ENCODE peak calls at places on chromosomes 6 and 20, in eight cellular contexts. One of them, this sample, is unnamed.

GRCh38 chr6:3165631-3166534 is 8.5 kb upstream of the TUBB2A start:
- DNase-seq in A549: no peak
- DNase-seq in SK-N-SH: no peak
- DNase-seq in HepG2: peak
- DNase-seq in transverse colon: no peak
- DNase-seq in K562: no peak
- DNase-seq in H1: no peak
- DNase-seq in stomach: no peak
- DNase-seq in this sample: no peak

GRCh38 chr6:163416380-163416629 is 1.8 kb downstream of the QKI start:
- DNase-seq in A549: no peak
- DNase-seq in SK-N-SH: no peak
- DNase-seq in HepG2: no peak
- DNase-seq in transverse colon: no peak
- DNase-seq in K562: no peak
- DNase-seq in H1: no peak
- DNase-seq in stomach: no peak
- DNase-seq in this sample: no peak

GRCh38 chr20:9068896-9069663 is at the start of gene PLCB4:
- DNase-seq in A549: peak
- DNase-seq in SK-N-SH: peak
- DNase-seq in HepG2: no peak
- DNase-seq in transverse colon: peak
- DNase-seq in K562: peak
- DNase-seq in H1: peak
- DNase-seq in stomach: peak
- DNase-seq in this sample: no peak

GRCh38 chr20:51732454-51732791 is 35.8 kb downstream of the ATP9A start:
- DNase-seq in A549: no peak
- DNase-seq in SK-N-SH: no peak
- DNase-seq in HepG2: no peak
- DNase-seq in transverse colon: no peak
- DNase-seq in K562: no peak
- DNase-seq in H1: no peak
- DNase-seq in stomach: no peak
- DNase-seq in this sample: peak

GRCh38 chr20:1396702-1397101 is 3.8 kb upstream of the FKBP1A start:
- DNase-seq in A549: no peak
- DNase-seq in SK-N-SH: no peak
- DNase-seq in HepG2: no peak
- DNase-seq in transverse colon: no peak
- DNase-seq in K562: no peak
- DNase-seq in H1: no peak
- DNase-seq in stomach: no peak
- DNase-seq in this sample: no peak

GRCh38 chr6:158640519-158640918 is 4.0 kb downstream of the DYNLT1 start:
- DNase-seq in A549: no peak
- DNase-seq in SK-N-SH: no peak
- DNase-seq in HepG2: no peak
- DNase-seq in transverse colon: no peak
- DNase-seq in K562: no peak
- DNase-seq in H1: peak
- DNase-seq in stomach: peak
- DNase-seq in this sample: no peak

GRCh38 chr6:144145546-144145945 is 4.8 kb upstream of the STX11 start:
- DNase-seq in A549: no peak
- DNase-seq in SK-N-SH: no peak
- DNase-seq in HepG2: no peak
- DNase-seq in transverse colon: no peak
- DNase-seq in K562: no peak
- DNase-seq in H1: no peak
- DNase-seq in stomach: no peak
- DNase-seq in this sample: no peak

GRCh38 chr20:5720696-5721095 is 29.5 kb upstream of the SHLD1 start:
- DNase-seq in A549: no peak
- DNase-seq in SK-N-SH: no peak
- DNase-seq in HepG2: no peak
- DNase-seq in transverse colon: no peak
- DNase-seq in K562: no peak
- DNase-seq in H1: no peak
- DNase-seq in stomach: no peak
- DNase-seq in this sample: no peak

GRCh38 chr20:1661542-1662299 is 4.1 kb upstream of the SIRPG start:
- DNase-seq in A549: no peak
- DNase-seq in SK-N-SH: no peak
- DNase-seq in HepG2: no peak
- DNase-seq in transverse colon: no peak
- DNase-seq in K562: no peak
- DNase-seq in H1: no peak
- DNase-seq in stomach: no peak
- DNase-seq in this sample: no peak

GRCh38 chr6:52384145-52384766 is 22.3 kb downstream of the PAQR8 start:
- DNase-seq in A549: no peak
- DNase-seq in SK-N-SH: no peak
- DNase-seq in HepG2: no peak
- DNase-seq in transverse colon: peak
- DNase-seq in K562: no peak
- DNase-seq in H1: no peak
- DNase-seq in stomach: no peak
- DNase-seq in this sample: no peak

DNA sequence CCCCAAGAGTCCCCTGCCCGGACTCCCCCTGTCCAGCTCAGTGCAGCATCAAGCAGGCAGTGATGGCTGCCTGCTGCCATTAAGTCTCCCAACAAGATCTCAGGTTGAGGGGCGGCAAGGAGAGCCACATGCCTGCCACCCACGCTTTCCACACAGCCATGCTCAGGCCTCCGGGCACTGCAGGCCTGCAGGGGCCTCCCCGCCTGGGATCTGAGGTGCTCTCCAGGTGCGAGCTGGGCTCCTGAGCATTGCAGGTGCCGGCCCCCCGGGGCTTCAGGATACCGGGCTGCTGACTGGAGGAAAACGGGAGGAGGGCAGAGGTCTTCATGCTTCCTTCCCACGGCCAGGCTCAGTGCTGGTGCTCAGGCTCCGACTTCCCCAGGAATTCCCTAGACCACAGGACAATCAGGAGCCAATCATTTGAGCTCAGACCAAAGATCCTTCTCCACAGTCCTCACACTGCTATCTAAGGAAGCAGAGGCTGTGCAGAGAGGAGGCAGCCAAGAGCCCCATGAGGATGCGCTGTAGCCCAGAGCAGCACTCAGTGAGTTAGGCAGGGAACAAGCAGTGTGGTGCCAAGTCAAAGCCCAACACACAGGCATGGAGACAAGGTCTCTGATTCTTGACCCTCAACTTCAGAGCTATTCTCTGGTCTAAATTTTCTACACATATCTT is 52.7 kb downstream of the PYGB start:
- DNase-seq in A549: no peak
- DNase-seq in SK-N-SH: no peak
- DNase-seq in HepG2: no peak
- DNase-seq in transverse colon: no peak
- DNase-seq in K562: no peak
- DNase-seq in H1: no peak
- DNase-seq in stomach: no peak
- DNase-seq in this sample: no peak
- TF ChIP-seq CTCF in A549: no peak
- TF ChIP-seq CTCF in SK-N-SH: no peak
- TF ChIP-seq CTCF in HepG2: no peak
- TF ChIP-seq CTCF in transverse colon: no peak
- TF ChIP-seq CTCF in K562: no peak
- TF ChIP-seq CTCF in H1: no peak
- TF ChIP-seq CTCF in stomach: no peak
- TF ChIP-seq CTCF in this sample: no peak

GRCh38 chr20:17749979-17750721 is 50.4 kb downstream of the BANF2 start:
- DNase-seq in A549: no peak
- DNase-seq in SK-N-SH: no peak
- DNase-seq in HepG2: peak
- DNase-seq in transverse colon: peak
- DNase-seq in K562: no peak
- DNase-seq in H1: no peak
- DNase-seq in stomach: peak
- DNase-seq in this sample: peak
- H3K27ac ChIP-seq in A549: no peak
- H3K27ac ChIP-seq in SK-N-SH: no peak
- H3K27ac ChIP-seq in HepG2: no peak
- H3K27ac ChIP-seq in transverse colon: no peak
- H3K27ac ChIP-seq in K562: no peak
- H3K27ac ChIP-seq in H1: no peak
- H3K27ac ChIP-seq in stomach: peak
- H3K27ac ChIP-seq in this sample: no peak

GRCh38 chr6:26031151-26031594 is 56.1 kb upstream of the HFE start:
- DNase-seq in A549: no peak
- DNase-seq in SK-N-SH: no peak
- DNase-seq in HepG2: no peak
- DNase-seq in transverse colon: no peak
- DNase-seq in K562: no peak
- DNase-seq in H1: no peak
- DNase-seq in stomach: no peak
- DNase-seq in this sample: no peak

GRCh38 chr6:26031595-26032386 is 55.4 kb upstream of the HFE start:
- DNase-seq in A549: peak
- DNase-seq in SK-N-SH: peak
- DNase-seq in HepG2: peak
- DNase-seq in transverse colon: peak
- DNase-seq in K562: peak
- DNase-seq in H1: peak
- DNase-seq in stomach: peak
- DNase-seq in this sample: peak

GRCh38 chr6:26033132-26033941 is 53.9 kb upstream of the HFE start:
- DNase-seq in A549: peak
- DNase-seq in SK-N-SH: peak
- DNase-seq in HepG2: peak
- DNase-seq in transverse colon: peak
- DNase-seq in K562: peak
- DNase-seq in H1: peak
- DNase-seq in stomach: peak
- DNase-seq in this sample: peak

GRCh38 chr6:26033942-26034354 is 53.3 kb upstream of the HFE start:
- DNase-seq in A549: no peak
- DNase-seq in SK-N-SH: no peak
- DNase-seq in HepG2: no peak
- DNase-seq in transverse colon: no peak
- DNase-seq in K562: peak
- DNase-seq in H1: no peak
- DNase-seq in stomach: no peak
- DNase-seq in this sample: peak

DNA sequence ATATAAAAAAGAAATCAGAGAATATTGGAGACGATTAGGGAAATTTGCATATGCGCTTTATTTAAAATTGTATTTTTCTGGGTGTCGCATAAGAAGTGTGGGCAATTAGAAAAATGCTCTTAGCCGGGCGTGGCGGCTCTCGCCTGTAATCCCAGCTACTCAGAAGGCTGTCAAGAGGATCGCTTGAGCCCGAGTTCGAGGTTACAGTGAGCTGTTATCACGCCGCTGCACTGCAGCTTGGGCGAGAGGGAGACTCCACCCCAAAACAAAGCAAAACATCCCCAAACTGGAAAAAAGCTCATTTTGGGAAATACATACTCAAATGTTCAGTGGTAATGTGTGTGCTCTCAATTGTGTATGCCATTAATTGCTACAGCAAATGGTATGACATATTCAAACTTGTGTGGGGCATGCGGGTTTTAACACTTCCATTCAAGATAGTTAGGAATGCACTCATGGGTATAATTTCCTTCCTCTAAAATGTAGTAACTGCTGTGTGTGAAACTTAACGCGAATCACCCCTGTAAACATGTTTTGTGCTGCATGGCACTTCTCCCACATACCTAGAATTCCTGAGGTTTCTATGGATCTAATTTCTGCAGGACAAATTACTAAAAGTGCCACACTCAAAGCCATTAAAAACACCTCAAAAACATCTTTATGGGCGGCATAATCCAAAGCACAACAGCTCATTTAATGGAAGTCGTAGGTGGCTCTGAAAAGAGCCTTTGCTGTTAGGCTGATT is 54.7 kb upstream of the HFE start:
- DNase-seq in A549: no peak
- DNase-seq in SK-N-SH: no peak
- DNase-seq in HepG2: no peak
- DNase-seq in transverse colon: peak
- DNase-seq in K562: no peak
- DNase-seq in H1: no peak
- DNase-seq in stomach: no peak
- DNase-seq in this sample: no peak
- TF ChIP-seq EP300 in A549: no peak
- TF ChIP-seq EP300 in SK-N-SH: no peak
- TF ChIP-seq EP300 in HepG2: no peak
- TF ChIP-seq EP300 in transverse colon: no peak
- TF ChIP-seq EP300 in K562: no peak
- TF ChIP-seq EP300 in H1: no peak
- TF ChIP-seq EP300 in stomach: no peak
- TF ChIP-seq EP300 in this sample: no peak

GRCh38 chr6:141677598-141678211 is 455.0 kb upstream of the GJE1 start:
- DNase-seq in A549: no peak
- DNase-seq in SK-N-SH: peak
- DNase-seq in HepG2: peak
- DNase-seq in transverse colon: no peak
- DNase-seq in K562: no peak
- DNase-seq in H1: no peak
- DNase-seq in stomach: no peak
- DNase-seq in this sample: no peak

DNA sequence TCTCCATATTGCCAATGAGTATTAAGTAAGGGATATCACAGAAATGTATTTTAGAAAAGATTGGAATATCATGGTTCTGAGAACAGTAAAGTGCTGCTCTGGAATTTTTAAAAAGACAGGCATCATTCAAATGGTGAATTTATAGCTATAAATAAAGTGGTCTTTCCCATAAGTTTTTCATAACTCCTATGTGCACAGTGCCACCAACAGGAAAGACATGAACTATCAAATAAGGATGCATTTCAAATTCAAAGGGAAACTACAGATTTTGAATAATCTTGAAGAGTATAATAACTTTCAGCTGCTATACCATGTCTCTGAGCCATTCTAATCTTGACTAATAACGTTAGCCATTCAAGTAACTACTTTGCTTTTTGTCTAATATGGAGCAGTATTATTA is 456.8 kb upstream of the GJE1 start:
- DNase-seq in A549: no peak
- DNase-seq in SK-N-SH: no peak
- DNase-seq in HepG2: no peak
- DNase-seq in transverse colon: no peak
- DNase-seq in K562: no peak
- DNase-seq in H1: no peak
- DNase-seq in stomach: no peak
- DNase-seq in this sample: no peak
- TF ChIP-seq CTCF in A549: peak
- TF ChIP-seq CTCF in SK-N-SH: peak
- TF ChIP-seq CTCF in HepG2: no peak
- TF ChIP-seq CTCF in transverse colon: no peak
- TF ChIP-seq CTCF in K562: no peak
- TF ChIP-seq CTCF in H1: no peak
- TF ChIP-seq CTCF in stomach: no peak
- TF ChIP-seq CTCF in this sample: no peak

GRCh38 chr6:50824505-50824904 is 5.8 kb downstream of the TFAP2B start:
- DNase-seq in A549: no peak
- DNase-seq in SK-N-SH: no peak
- DNase-seq in HepG2: no peak
- DNase-seq in transverse colon: no peak
- DNase-seq in K562: no peak
- DNase-seq in H1: no peak
- DNase-seq in stomach: no peak
- DNase-seq in this sample: no peak
- H3K27ac ChIP-seq in A549: no peak
- H3K27ac ChIP-seq in SK-N-SH: peak
- H3K27ac ChIP-seq in HepG2: no peak
- H3K27ac ChIP-seq in transverse colon: no peak
- H3K27ac ChIP-seq in K562: no peak
- H3K27ac ChIP-seq in H1: no peak
- H3K27ac ChIP-seq in stomach: no peak
- H3K27ac ChIP-seq in this sample: no peak

This sample was measured in ovary.